ENCODE peak calls at places on chromosomes 7 and 10, in seven cellular contexts. One of them, this sample, is unnamed.

GRCh38 chr10:110067960-110068770 is 60.4 kb downstream of the ADD3 start:
- DNase-seq in SK-N-SH: no peak
- DNase-seq in K562: peak
- DNase-seq in HepG2: peak
- DNase-seq in GM12878: no peak
- DNase-seq in H1: no peak
- DNase-seq in HCT116: no peak
- DNase-seq in this sample: no peak

GRCh38 chr7:94336009-94336408 is 58.7 kb upstream of the COL1A2 start:
- DNase-seq in SK-N-SH: no peak
- DNase-seq in K562: no peak
- DNase-seq in HepG2: no peak
- DNase-seq in GM12878: no peak
- DNase-seq in H1: no peak
- DNase-seq in HCT116: no peak
- DNase-seq in this sample: no peak

GRCh38 chr7:131895541-131896173 is 339.2 kb upstream of the PODXL start:
- DNase-seq in SK-N-SH: no peak
- DNase-seq in K562: no peak
- DNase-seq in HepG2: no peak
- DNase-seq in GM12878: no peak
- DNase-seq in H1: no peak
- DNase-seq in HCT116: peak
- DNase-seq in this sample: no peak

GRCh38 chr10:133009218-133009954 is 67.0 kb upstream of the CFAP46 start:
- DNase-seq in SK-N-SH: no peak
- DNase-seq in K562: peak
- DNase-seq in HepG2: no peak
- DNase-seq in GM12878: no peak
- DNase-seq in H1: no peak
- DNase-seq in HCT116: no peak
- DNase-seq in this sample: peak

GRCh38 chr10:103428989-103429643 is 23.1 kb downstream of the CALHM2 start:
- DNase-seq in SK-N-SH: no peak
- DNase-seq in K562: no peak
- DNase-seq in HepG2: no peak
- DNase-seq in GM12878: no peak
- DNase-seq in H1: no peak
- DNase-seq in HCT116: no peak
- DNase-seq in this sample: no peak

GRCh38 chr10:115956225-115957009 is 316.6 kb downstream of the GFRA1 start:
- DNase-seq in SK-N-SH: no peak
- DNase-seq in K562: no peak
- DNase-seq in HepG2: no peak
- DNase-seq in GM12878: no peak
- DNase-seq in H1: no peak
- DNase-seq in HCT116: no peak
- DNase-seq in this sample: no peak

GRCh38 chr10:62687230-62687748 is 117.2 kb upstream of the ADO start:
- DNase-seq in SK-N-SH: no peak
- DNase-seq in K562: no peak
- DNase-seq in HepG2: no peak
- DNase-seq in GM12878: no peak
- DNase-seq in H1: no peak
- DNase-seq in HCT116: no peak
- DNase-seq in this sample: no peak

GRCh38 chr10:103855852-103856496 is 598 bp upstream of the SH3PXD2A start:
- DNase-seq in SK-N-SH: no peak
- DNase-seq in K562: no peak
- DNase-seq in HepG2: peak
- DNase-seq in GM12878: no peak
- DNase-seq in H1: peak
- DNase-seq in HCT116: no peak
- DNase-seq in this sample: no peak

GRCh38 chr7:46767071-46767470 is 814.8 kb downstream of the TNS3 start:
- DNase-seq in SK-N-SH: no peak
- DNase-seq in K562: no peak
- DNase-seq in HepG2: no peak
- DNase-seq in GM12878: no peak
- DNase-seq in H1: no peak
- DNase-seq in HCT116: no peak
- DNase-seq in this sample: no peak

DNA sequence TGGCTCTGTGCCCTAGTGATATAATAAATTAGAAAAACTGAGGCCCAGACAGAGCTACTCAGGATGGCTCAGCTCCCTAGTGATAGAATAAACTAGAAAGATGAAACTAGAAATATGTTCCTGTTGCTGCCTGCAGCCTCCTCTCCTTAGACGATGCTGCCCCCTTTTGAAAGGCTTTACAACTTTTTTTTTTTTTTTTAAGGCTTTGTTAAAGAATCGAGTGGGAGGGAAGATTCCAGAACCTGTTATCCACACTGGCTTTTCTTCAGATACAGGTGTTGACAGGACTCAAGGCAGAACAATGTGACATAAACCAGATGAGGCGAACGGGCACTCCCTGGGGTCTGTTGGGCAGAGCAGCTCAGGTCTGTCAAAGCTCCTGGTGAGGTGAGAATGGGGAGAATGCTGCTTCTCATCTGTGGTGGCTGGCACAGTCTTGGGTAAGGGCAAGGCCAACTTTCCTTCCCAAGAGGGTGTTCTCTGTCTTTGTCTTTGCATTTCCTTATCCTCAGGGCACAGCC is 175.1 kb downstream of the COBL start:
- DNase-seq in SK-N-SH: no peak
- DNase-seq in K562: peak
- DNase-seq in HepG2: no peak
- DNase-seq in GM12878: no peak
- DNase-seq in H1: peak
- DNase-seq in HCT116: no peak
- DNase-seq in this sample: peak
- TF ChIP-seq JUND in SK-N-SH: no peak
- TF ChIP-seq JUND in K562: no peak
- TF ChIP-seq JUND in HepG2: no peak
- TF ChIP-seq JUND in GM12878: no peak
- TF ChIP-seq JUND in H1: no peak
- TF ChIP-seq JUND in HCT116: no peak
- TF ChIP-seq JUND in this sample: no peak

GRCh38 chr7:126809188-126809587 is 443.6 kb downstream of the GRM8 start:
- DNase-seq in SK-N-SH: no peak
- DNase-seq in K562: no peak
- DNase-seq in HepG2: no peak
- DNase-seq in GM12878: no peak
- DNase-seq in H1: no peak
- DNase-seq in HCT116: no peak
- DNase-seq in this sample: no peak
- TF ChIP-seq JUND in SK-N-SH: no peak
- TF ChIP-seq JUND in K562: no peak
- TF ChIP-seq JUND in HepG2: no peak
- TF ChIP-seq JUND in GM12878: no peak
- TF ChIP-seq JUND in H1: no peak
- TF ChIP-seq JUND in HCT116: no peak
- TF ChIP-seq JUND in this sample: no peak

DNA sequence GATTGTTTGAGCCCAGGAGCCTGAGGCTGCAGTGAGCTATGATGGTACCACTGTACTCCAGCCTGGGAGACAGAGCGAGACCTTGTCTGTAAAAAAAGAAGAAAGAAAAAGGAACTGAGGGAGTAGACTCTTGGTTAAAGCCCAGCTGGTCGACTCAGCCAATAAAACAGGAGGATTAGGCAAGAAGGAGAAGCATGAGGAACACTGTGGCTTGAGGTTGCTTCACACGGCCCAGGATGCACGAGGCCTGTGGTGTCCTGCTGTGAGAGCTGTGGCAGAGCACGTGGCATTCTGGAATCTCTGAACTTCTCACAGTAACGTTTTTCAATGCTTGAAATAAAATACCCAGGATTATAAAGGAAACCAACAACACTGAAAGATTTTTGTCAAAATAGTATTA is 93.3 kb downstream of the CUL2 start:
- DNase-seq in SK-N-SH: no peak
- DNase-seq in K562: no peak
- DNase-seq in HepG2: no peak
- DNase-seq in GM12878: no peak
- DNase-seq in H1: no peak
- DNase-seq in HCT116: no peak
- DNase-seq in this sample: no peak
- TF ChIP-seq JUND in SK-N-SH: no peak
- TF ChIP-seq JUND in K562: no peak
- TF ChIP-seq JUND in HepG2: no peak
- TF ChIP-seq JUND in GM12878: no peak
- TF ChIP-seq JUND in H1: no peak
- TF ChIP-seq JUND in HCT116: no peak
- TF ChIP-seq JUND in this sample: no peak

GRCh38 chr7:64533756-64534155 is 29.1 kb downstream of the ZNF680 start:
- DNase-seq in SK-N-SH: no peak
- DNase-seq in K562: no peak
- DNase-seq in HepG2: no peak
- DNase-seq in GM12878: no peak
- DNase-seq in H1: no peak
- DNase-seq in HCT116: no peak
- DNase-seq in this sample: peak

GRCh38 chr7:64528770-64529169 is 34.1 kb downstream of the ZNF680 start:
- DNase-seq in SK-N-SH: no peak
- DNase-seq in K562: no peak
- DNase-seq in HepG2: no peak
- DNase-seq in GM12878: no peak
- DNase-seq in H1: no peak
- DNase-seq in HCT116: no peak
- DNase-seq in this sample: no peak
- TF ChIP-seq JUND in SK-N-SH: no peak
- TF ChIP-seq JUND in K562: no peak
- TF ChIP-seq JUND in HepG2: no peak
- TF ChIP-seq JUND in GM12878: no peak
- TF ChIP-seq JUND in H1: no peak
- TF ChIP-seq JUND in HCT116: no peak
- TF ChIP-seq JUND in this sample: no peak

DNA sequence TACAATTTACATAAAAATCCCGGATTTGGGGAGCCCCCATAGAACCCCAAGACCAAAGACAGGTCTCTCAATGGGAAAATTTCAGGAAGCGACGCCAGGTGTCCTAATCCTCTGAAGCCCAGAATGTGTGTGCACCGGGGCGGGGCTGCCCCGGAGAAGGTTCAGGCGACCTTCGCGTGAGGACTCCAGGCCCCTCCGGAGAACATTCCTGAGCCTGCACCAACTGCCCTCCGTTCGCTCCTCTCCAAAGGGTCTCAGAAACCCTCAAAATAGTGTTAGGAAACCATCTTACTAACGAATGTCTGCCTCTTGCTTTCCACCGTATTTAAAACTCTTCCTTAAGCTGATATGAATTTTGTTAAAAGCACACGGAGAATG is 78.5 kb upstream of the INSIG1 start:
- DNase-seq in SK-N-SH: no peak
- DNase-seq in K562: no peak
- DNase-seq in HepG2: no peak
- DNase-seq in GM12878: no peak
- DNase-seq in H1: no peak
- DNase-seq in HCT116: no peak
- DNase-seq in this sample: no peak
- TF ChIP-seq JUND in SK-N-SH: no peak
- TF ChIP-seq JUND in K562: no peak
- TF ChIP-seq JUND in HepG2: no peak
- TF ChIP-seq JUND in GM12878: no peak
- TF ChIP-seq JUND in H1: no peak
- TF ChIP-seq JUND in HCT116: no peak
- TF ChIP-seq JUND in this sample: no peak

DNA sequence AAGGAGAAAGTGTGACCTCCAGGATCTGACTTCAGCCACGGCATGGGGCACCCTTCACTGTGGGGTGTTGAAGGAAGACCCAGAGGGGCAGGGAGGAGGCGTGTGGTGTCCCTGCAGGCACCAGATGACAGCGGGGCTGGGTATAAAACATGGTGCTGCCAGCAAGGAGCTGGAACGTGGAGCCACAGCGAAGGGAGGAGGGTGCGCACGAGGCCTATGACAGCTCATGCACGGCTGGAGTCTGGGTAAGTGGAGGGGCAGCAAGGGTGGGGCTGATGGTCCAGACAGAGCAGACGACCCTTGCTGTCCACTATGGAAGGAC is 27.8 kb upstream of the FOXL3 start:
- DNase-seq in SK-N-SH: no peak
- DNase-seq in K562: no peak
- DNase-seq in HepG2: no peak
- DNase-seq in GM12878: no peak
- DNase-seq in H1: no peak
- DNase-seq in HCT116: no peak
- DNase-seq in this sample: no peak
- TF ChIP-seq JUND in SK-N-SH: no peak
- TF ChIP-seq JUND in K562: no peak
- TF ChIP-seq JUND in HepG2: no peak
- TF ChIP-seq JUND in GM12878: no peak
- TF ChIP-seq JUND in H1: no peak
- TF ChIP-seq JUND in HCT116: no peak
- TF ChIP-seq JUND in this sample: no peak

GRCh38 chr10:129773359-129773990 is 190.6 kb downstream of the EBF3 start:
- DNase-seq in SK-N-SH: no peak
- DNase-seq in K562: no peak
- DNase-seq in HepG2: no peak
- DNase-seq in GM12878: no peak
- DNase-seq in H1: no peak
- DNase-seq in HCT116: no peak
- DNase-seq in this sample: no peak

GRCh38 chr10:129774082-129774735 is 189.9 kb downstream of the EBF3 start:
- DNase-seq in SK-N-SH: no peak
- DNase-seq in K562: no peak
- DNase-seq in HepG2: no peak
- DNase-seq in GM12878: no peak
- DNase-seq in H1: no peak
- DNase-seq in HCT116: no peak
- DNase-seq in this sample: no peak

GRCh38 chr10:129774736-129775401 is 189.2 kb downstream of the EBF3 start:
- DNase-seq in SK-N-SH: no peak
- DNase-seq in K562: no peak
- DNase-seq in HepG2: no peak
- DNase-seq in GM12878: no peak
- DNase-seq in H1: no peak
- DNase-seq in HCT116: no peak
- DNase-seq in this sample: no peak

GRCh38 chr10:129777687-129778086 is 186.4 kb downstream of the EBF3 start:
- DNase-seq in SK-N-SH: no peak
- DNase-seq in K562: no peak
- DNase-seq in HepG2: no peak
- DNase-seq in GM12878: no peak
- DNase-seq in H1: no peak
- DNase-seq in HCT116: no peak
- DNase-seq in this sample: no peak

GRCh38 chr10:129775681-129776080 is 188.4 kb downstream of the EBF3 start:
- DNase-seq in SK-N-SH: no peak
- DNase-seq in K562: no peak
- DNase-seq in HepG2: no peak
- DNase-seq in GM12878: no peak
- DNase-seq in H1: no peak
- DNase-seq in HCT116: no peak
- DNase-seq in this sample: no peak
- TF ChIP-seq JUND in SK-N-SH: no peak
- TF ChIP-seq JUND in K562: no peak
- TF ChIP-seq JUND in HepG2: no peak
- TF ChIP-seq JUND in GM12878: no peak
- TF ChIP-seq JUND in H1: no peak
- TF ChIP-seq JUND in HCT116: no peak
- TF ChIP-seq JUND in this sample: no peak